ENCODE peak calls at places on chromosome 2, in eight cellular contexts. F is transverse colon, X is prostate gland, A is fibroblast of the aortic adventitia, C is tibial artery, Z is fibroblast of villous mesenchyme, Q is IMR-90, K is neural progenitor cell. D is an unnamed sample.

GRCh38 chr2:226223704-226224103 is 575.9 kb downstream of the IRS1 start:
- DNase-seq in F (no peak), X (no peak), A (no peak), C (no peak), Z (no peak), Q (no peak), K (no peak), D (no peak)

GRCh38 chr2:19900536-19901200 is 1.1 kb downstream of the TTC32 start:
- DNase-seq in F (no peak), X (no peak), A (peak), C (no peak), Z (peak), Q (no peak), K (peak), D (peak)

GRCh38 chr2:24708537-24709152 is 84.5 kb downstream of the PTRHD1 start:
- DNase-seq in F (no peak), X (no peak), A (peak), C (no peak), Z (peak), Q (peak), K (no peak), D (peak)

GRCh38 chr2:7728388-7728787 is 811.2 kb downstream of the RNF144A start:
- DNase-seq in F (no peak), X (no peak), A (no peak), C (no peak), Z (no peak), Q (no peak), K (no peak), D (no peak)

GRCh38 chr2:138403431-138403927 is 98.1 kb upstream of the SPOPL start:
- DNase-seq in F (no peak), X (no peak), A (no peak), C (no peak), Z (no peak), Q (no peak), K (no peak), D (no peak)

GRCh38 chr2:188369365-188369764 is 77.7 kb downstream of the GULP1 start:
- DNase-seq in F (peak), X (peak), A (peak), C (no peak), Z (peak), Q (peak), K (peak), D (peak)

GRCh38 chr2:141554810-141555209 is 576.0 kb downstream of the LRP1B start:
- DNase-seq in F (no peak), X (no peak), A (peak), C (no peak), Z (peak), Q (peak), K (peak), D (peak)

GRCh38 chr2:175690113-175690716 is 311.9 kb downstream of the LNPK start:
- DNase-seq in F (peak), X (peak), A (peak), C (no peak), Z (peak), Q (peak), K (peak), D (peak)

GRCh38 chr2:210199186-210199765 is 26.0 kb downstream of the ACADL start:
- DNase-seq in F (no peak), X (no peak), A (peak), C (no peak), Z (peak), Q (peak), K (peak), D (peak)

GRCh38 chr2:186460465-186460864 is 25.6 kb upstream of the ZC3H15 start:
- DNase-seq in F (no peak), X (no peak), A (peak), C (no peak), Z (peak), Q (peak), K (peak), D (peak)

GRCh38 chr2:13091463-13091862 is 374.7 kb downstream of the TRIB2 start:
- DNase-seq in F (no peak), X (no peak), A (no peak), C (no peak), Z (no peak), Q (peak), K (no peak), D (peak)

GRCh38 chr2:176464886-176465564 is 195.8 kb downstream of the MTX2 start:
- DNase-seq in F (no peak), X (no peak), A (no peak), C (no peak), Z (no peak), Q (no peak), K (no peak), D (no peak)

GRCh38 chr2:133177196-133177595 is 391.1 kb downstream of the NCKAP5 start:
- DNase-seq in F (no peak), X (no peak), A (no peak), C (no peak), Z (peak), Q (peak), K (no peak), D (no peak)

GRCh38 chr2:70947556-70948184 is 12.0 kb downstream of the ATP6V1B1 start:
- DNase-seq in F (no peak), X (no peak), A (peak), C (peak), Z (peak), Q (peak), K (no peak), D (peak)

GRCh38 chr2:20381457-20381856 is 30.8 kb upstream of the PUM2 start:
- DNase-seq in F (peak), X (no peak), A (peak), C (no peak), Z (no peak), Q (peak), K (peak), D (peak)

GRCh38 chr2:42464631-42465030 is 29.2 kb downstream of the KCNG3 start:
- DNase-seq in F (no peak), X (no peak), A (peak), C (no peak), Z (no peak), Q (no peak), K (no peak), D (no peak)

GRCh38 chr2:230861564-230862255 is 3.0 kb upstream of the ITM2C start:
- DNase-seq in F (no peak), X (no peak), A (no peak), C (no peak), Z (no peak), Q (no peak), K (no peak), D (no peak)

GRCh38 chr2:134917958-134918517 is 584 bp upstream of the CCNT2 start:
- DNase-seq in F (no peak), X (peak), A (no peak), C (no peak), Z (no peak), Q (no peak), K (no peak), D (no peak)

DNA sequence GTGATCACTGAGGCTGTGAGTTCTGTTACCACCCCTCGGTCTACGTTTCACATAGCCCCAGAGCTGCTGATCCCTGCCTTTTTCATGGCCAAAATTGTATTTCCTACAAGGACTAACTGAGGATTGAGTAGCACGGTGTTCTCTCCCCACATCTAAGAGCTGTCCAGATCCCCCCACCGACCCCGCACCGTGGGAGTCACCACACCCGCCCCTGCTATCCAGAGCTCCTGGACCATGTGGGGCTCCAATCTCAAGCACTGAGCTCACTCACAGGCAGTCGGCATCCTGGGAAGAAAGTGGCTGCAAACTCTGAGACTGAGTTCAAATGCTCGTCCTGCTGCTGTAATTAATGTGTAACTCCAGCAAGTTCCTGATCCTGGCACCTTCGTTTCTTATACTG is 9.7 kb downstream of the SIX2 start:
- DNase-seq in F (no peak), X (no peak), A (no peak), C (no peak), Z (no peak), Q (no peak), K (no peak), D (no peak)
- TF ChIP-seq CTCF in F (no peak), X (no peak), A (no peak), C (no peak), Z (no peak), Q (no peak), K (no peak), D (no peak)

DNA sequence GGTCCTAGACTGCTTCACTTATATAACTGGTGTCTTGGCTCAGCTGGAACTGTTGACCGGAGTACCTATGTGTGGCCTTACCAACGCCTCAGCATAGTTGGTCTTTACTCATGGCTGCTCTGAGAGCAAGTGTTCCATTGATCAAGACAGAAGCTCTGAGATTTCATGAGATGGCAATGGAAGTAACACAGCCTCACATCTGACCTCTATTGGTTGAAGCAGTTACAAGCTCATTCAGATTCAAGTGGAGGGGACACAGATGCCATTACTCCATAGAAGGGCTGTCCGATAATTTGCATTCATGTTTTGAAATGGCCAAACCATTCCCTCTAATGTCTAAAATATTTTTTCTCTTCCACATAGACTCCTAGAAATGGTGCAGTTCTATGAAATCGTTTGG is 46.4 kb upstream of the STK39 start:
- DNase-seq in F (no peak), X (no peak), A (no peak), C (no peak), Z (no peak), Q (no peak), K (no peak), D (peak)
- TF ChIP-seq CTCF in F (no peak), X (no peak), A (no peak), C (no peak), Z (no peak), Q (peak), K (peak), D (peak)

DNA sequence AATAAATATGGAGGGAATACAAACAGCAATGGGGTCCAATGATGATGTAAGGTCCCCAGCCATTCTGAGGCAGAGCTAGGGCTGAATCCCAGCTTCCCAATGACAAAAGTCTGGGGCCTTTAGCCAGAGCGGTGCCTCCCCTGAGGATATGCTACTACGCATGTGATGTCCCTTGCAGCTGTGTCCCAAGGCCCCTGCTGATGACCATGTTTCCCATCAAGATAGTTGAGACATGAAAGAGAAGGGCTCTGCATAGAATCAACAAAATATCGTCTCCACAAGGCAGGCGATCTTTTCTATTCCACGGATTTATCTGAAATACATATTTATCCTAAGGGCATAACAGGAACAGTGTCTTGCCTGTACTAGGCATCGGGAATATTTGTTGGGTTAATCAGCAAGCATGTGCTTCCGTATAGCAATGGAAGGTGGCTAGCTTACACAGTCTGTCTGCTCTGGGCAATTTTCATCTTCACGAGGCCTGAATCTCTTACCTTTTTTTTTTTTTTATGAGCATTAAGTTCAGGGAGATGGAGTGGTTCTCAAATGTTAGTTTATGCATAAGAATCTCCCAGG is 284.6 kb downstream of the CNTNAP5 start:
- DNase-seq in F (no peak), X (no peak), A (no peak), C (no peak), Z (no peak), Q (no peak), K (no peak), D (no peak)
- TF ChIP-seq CTCF in F (no peak), X (no peak), A (no peak), C (no peak), Z (no peak), Q (no peak), K (no peak), D (no peak)

GRCh38 chr2:61911510-61911909 is 6.0 kb downstream of the COMMD1 start:
- DNase-seq in F (no peak), X (no peak), A (no peak), C (no peak), Z (no peak), Q (peak), K (no peak), D (peak)
- TF ChIP-seq CTCF in F (no peak), X (no peak), A (peak), C (no peak), Z (peak), Q (peak), K (peak), D (peak)

DNA sequence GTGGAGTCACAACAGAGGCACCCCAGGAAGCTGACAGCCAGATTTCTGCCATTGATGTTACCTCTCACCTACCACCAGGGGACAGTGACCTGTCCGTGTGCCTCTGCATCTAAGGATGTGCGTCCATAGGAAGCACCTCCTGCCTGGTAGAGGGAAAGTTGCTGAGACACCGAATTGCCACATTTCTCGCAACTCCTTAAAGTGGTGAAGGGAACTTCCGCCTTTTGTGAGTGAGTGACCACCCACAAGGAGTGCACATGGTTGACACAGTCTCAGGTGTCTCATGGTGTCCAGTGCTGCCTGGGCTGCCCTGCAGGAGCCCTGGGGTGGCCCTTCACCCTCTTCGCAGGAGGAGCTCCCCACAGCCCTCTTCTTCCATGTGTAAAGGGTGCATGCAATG is 201.8 kb downstream of the GBX2 start:
- DNase-seq in F (no peak), X (no peak), A (no peak), C (no peak), Z (no peak), Q (no peak), K (no peak), D (no peak)
- TF ChIP-seq CTCF in F (no peak), X (no peak), A (no peak), C (no peak), Z (no peak), Q (no peak), K (peak), D (no peak)

DNA sequence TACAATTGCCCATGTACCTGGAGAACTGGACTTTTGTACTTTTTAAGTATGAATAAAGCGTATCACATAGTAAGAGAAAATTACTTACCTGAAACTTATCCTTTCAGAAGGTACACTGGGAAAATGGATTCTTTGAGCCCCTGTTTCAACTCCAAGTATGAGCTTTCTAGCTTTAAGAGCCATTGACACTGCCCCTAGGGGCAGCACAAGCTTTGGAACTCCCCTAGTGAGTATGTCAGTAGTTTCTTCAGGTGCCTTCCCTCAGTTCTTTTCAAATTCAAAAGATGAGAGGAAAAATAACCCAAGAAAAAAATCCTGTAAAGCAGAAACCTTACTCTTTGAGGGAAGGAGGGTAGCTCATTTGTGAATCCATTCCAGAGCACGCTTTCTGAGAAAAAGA is 124.1 kb downstream of the MEMO1 start:
- DNase-seq in F (no peak), X (no peak), A (no peak), C (no peak), Z (no peak), Q (no peak), K (peak), D (peak)
- TF ChIP-seq CTCF in F (no peak), X (no peak), A (peak), C (no peak), Z (peak), Q (no peak), K (peak), D (peak)

GRCh38 chr2:171086352-171087290 is 74.1 kb downstream of the TLK1 start:
- DNase-seq in F (peak), X (peak), A (peak), C (no peak), Z (peak), Q (peak), K (peak), D (peak)
- TF ChIP-seq CTCF in F (peak), X (peak), A (peak), C (peak), Z (peak), Q (peak), K (peak), D (peak)

GRCh38 chr2:102844911-102845310 is 83.1 kb downstream of the TMEM182 start:
- DNase-seq in F (no peak), X (no peak), A (no peak), C (no peak), Z (no peak), Q (no peak), K (no peak), D (no peak)

GRCh38 chr2:102843759-102844443 is 82.1 kb downstream of the TMEM182 start:
- DNase-seq in F (no peak), X (no peak), A (no peak), C (no peak), Z (no peak), Q (no peak), K (no peak), D (no peak)

GRCh38 chr2:102837626-102838198 is 75.9 kb downstream of the TMEM182 start:
- DNase-seq in F (no peak), X (no peak), A (no peak), C (no peak), Z (no peak), Q (no peak), K (no peak), D (no peak)

GRCh38 chr2:102839668-102840388 is 78.0 kb downstream of the TMEM182 start:
- DNase-seq in F (no peak), X (peak), A (peak), C (no peak), Z (peak), Q (peak), K (peak), D (peak)

GRCh38 chr2:102841107-102841840 is 79.4 kb downstream of the TMEM182 start:
- DNase-seq in F (peak), X (peak), A (peak), C (no peak), Z (peak), Q (peak), K (peak), D (peak)
- TF ChIP-seq CTCF in F (peak), X (peak), A (peak), C (no peak), Z (peak), Q (peak), K (peak), D (peak)

D was measured in fibroblast of mammary gland.